ENCODE peak calls at places on chromosomes 16 and 17, in six cellular contexts. S is K562, A is body of pancreas, Z is fibroblast of lung, T is astrocyte, Q is right atrium auricular region. X is an unnamed sample. For H3K9me3, the result is how much of the 10 kb centered on the place peaks cover.

GRCh38 chr16:31460582-31461002 is 1.3 kb downstream of the ARMC5 start:
- DNase-seq in Z (peak), S (peak), T (peak), A (peak), Q (no peak), X (no peak)

GRCh38 chr16:28317040-28317880 is 24.9 kb downstream of the SBK1 start:
- DNase-seq in T (peak), Z (peak), Q (peak), S (peak), A (peak), X (peak)

GRCh38 chr16:50771366-50771765 is 29.5 kb downstream of the CYLD start:
- DNase-seq in A (no peak), S (no peak), Z (peak), Q (no peak), T (peak), X (no peak)

GRCh38 chr17:73297934-73298861 is 13.6 kb downstream of the CDC42EP4 start:
- DNase-seq in A (peak), T (no peak), Q (no peak), S (peak), Z (no peak), X (no peak)

GRCh38 chr16:20104563-20105183 is 31.0 kb upstream of the GPR139 start:
- DNase-seq in Q (no peak), Z (no peak), S (no peak), T (no peak), A (no peak), X (no peak)

GRCh38 chr17:74856113-74856512 is 3.6 kb downstream of the GRIN2C start:
- DNase-seq in Z (no peak), Q (no peak), S (no peak), A (no peak), T (no peak), X (no peak)

GRCh38 chr16:4505356-4506153 is 29.4 kb downstream of the HMOX2 start:
- DNase-seq in Q (no peak), T (no peak), S (no peak), Z (no peak), A (no peak), X (no peak)

GRCh38 chr17:72735602-72736001 is 356.9 kb downstream of the SLC39A11 start:
- DNase-seq in Q (no peak), T (no peak), A (no peak), S (no peak), Z (no peak), X (no peak)

GRCh38 chr16:81716478-81717210 is 62.4 kb upstream of the PLCG2 start:
- DNase-seq in S (no peak), A (no peak), Q (no peak), Z (no peak), T (no peak), X (no peak)

GRCh38 chr16:48959204-48959603 is 322.4 kb downstream of the CBLN1 start:
- DNase-seq in Z (peak), A (no peak), S (peak), T (no peak), Q (no peak), X (no peak)

GRCh38 chr17:77696720-77697460 is 261.6 kb upstream of the TNRC6C start:
- DNase-seq in S (no peak), T (no peak), A (no peak), Z (no peak), Q (no peak), X (no peak)
- H3K4me3 ChIP-seq in S (no peak), T (no peak), A (no peak), Z (no peak), Q (no peak), X (no peak)

GRCh38 chr16:35749253-35750141 is 2290.1 kb downstream of the TP53TG3F start:
- DNase-seq in Q (peak), A (no peak), S (no peak), Z (no peak), T (no peak), X (no peak)

GRCh38 chr16:35750157-35750689 is 2290.8 kb downstream of the TP53TG3F start:
- DNase-seq in Q (peak), T (no peak), A (no peak), S (no peak), Z (no peak), X (no peak)

GRCh38 chr16:35751191-35751941 is 2292.0 kb downstream of the TP53TG3F start:
- DNase-seq in T (no peak), S (no peak), Q (peak), Z (no peak), A (no peak), X (no peak)

GRCh38 chr16:35752012-35752772 is 2292.8 kb downstream of the TP53TG3F start:
- DNase-seq in Z (no peak), S (no peak), A (no peak), Q (peak), T (no peak), X (no peak)

DNA sequence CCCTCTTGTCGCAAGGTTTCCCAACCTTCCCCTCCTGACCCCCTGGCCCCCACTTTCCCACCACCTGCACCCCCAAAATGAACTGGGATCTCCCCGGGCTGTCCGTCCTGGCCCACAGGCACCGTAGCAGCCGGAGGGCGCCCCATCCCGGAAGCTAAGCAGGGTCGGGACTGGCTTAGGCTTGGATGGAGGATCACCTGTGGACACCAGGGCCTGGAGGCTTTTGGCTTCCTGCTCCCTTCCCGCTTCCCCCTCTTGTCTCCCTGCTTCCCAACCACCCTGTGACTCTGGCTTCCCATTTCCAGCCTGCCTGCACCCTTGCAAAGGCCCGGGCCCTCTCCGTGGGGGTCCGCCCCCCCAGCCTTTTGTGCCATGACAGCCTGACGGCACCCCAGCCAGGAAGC is 2291.3 kb downstream of the TP53TG3F start:
- DNase-seq in T (no peak), A (no peak), Z (no peak), S (no peak), Q (peak), X (no peak)
- H3K9me3 ChIP-seq in T (under half), A (under half), Z (under half), S (under half), Q (under half), X (under half)

GRCh38 chr17:78366109-78366848 is 6.4 kb upstream of the SOCS3 start:
- DNase-seq in Q (no peak), A (no peak), T (no peak), Z (no peak), S (no peak), X (no peak)
- H3K4me3 ChIP-seq in Q (no peak), A (no peak), T (no peak), Z (no peak), S (no peak), X (no peak)

GRCh38 chr16:83019963-83020362 is 393.2 kb downstream of the CDH13 start:
- DNase-seq in T (no peak), Z (no peak), A (no peak), S (no peak), Q (no peak), X (no peak)

GRCh38 chr16:83015871-83016270 is 389.1 kb downstream of the CDH13 start:
- DNase-seq in Z (no peak), T (no peak), Q (no peak), A (no peak), S (no peak), X (no peak)

GRCh38 chr16:83023640-83024039 is 396.9 kb downstream of the CDH13 start:
- DNase-seq in Q (no peak), A (no peak), S (no peak), Z (no peak), T (no peak), X (no peak)

GRCh38 chr16:83023011-83023410 is 396.2 kb downstream of the CDH13 start:
- DNase-seq in Q (no peak), S (no peak), A (no peak), Z (no peak), T (no peak), X (no peak)

GRCh38 chr16:83021049-83021448 is 394.3 kb downstream of the CDH13 start:
- DNase-seq in S (no peak), Q (no peak), T (no peak), Z (no peak), A (no peak), X (no peak)
- H3K9me3 ChIP-seq in S (under half), Q (under half), T (under half), Z (under half), A (under half), X (under half)

GRCh38 chr16:89426736-89427525 is 63.4 kb downstream of the ANKRD11 start:
- DNase-seq in A (no peak), Z (peak), T (peak), Q (no peak), S (no peak), X (no peak)

GRCh38 chr16:89431158-89431584 is 59.2 kb downstream of the ANKRD11 start:
- DNase-seq in Z (peak), A (peak), T (peak), S (no peak), Q (no peak), X (no peak)

GRCh38 chr16:89431616-89432015 is 58.7 kb downstream of the ANKRD11 start:
- DNase-seq in A (no peak), S (no peak), T (no peak), Z (no peak), Q (no peak), X (no peak)

GRCh38 chr16:89434490-89434889 is 55.9 kb downstream of the ANKRD11 start:
- DNase-seq in Z (no peak), T (no peak), A (no peak), S (no peak), Q (no peak), X (no peak)

DNA sequence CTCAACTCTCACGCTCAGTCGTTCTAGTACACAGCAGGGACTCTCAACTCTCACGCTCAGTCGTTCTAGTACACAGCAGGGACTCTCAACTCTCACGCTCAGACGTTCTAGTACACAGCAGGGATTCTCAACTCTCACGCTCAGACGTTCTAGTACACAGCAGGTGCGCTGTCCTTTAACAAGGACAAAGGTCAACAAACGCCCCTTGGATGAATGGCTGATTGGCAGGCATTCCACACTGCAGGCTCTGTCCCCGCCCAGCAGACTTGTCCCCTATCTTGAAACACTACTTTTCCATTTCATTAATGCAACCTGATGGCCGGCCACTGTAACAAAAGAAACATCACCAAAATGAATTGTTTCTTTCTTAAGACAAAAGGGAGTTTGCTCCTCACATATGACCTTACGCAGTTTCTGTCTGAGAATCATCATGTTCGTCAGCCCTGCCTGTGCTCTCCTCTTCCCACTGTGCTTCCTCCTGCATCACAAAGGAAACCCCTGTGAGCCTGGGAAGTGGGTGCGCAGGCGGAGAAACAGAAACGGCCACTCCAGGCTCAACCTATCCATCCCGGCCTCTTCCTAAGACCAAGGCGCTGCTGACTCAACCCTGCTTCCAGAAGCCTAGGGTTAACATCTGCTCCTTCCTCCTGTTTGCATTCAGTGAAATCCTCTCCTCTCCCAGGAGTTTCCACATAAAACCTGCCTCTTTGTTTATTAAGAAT is 59.8 kb downstream of the ANKRD11 start:
- DNase-seq in S (no peak), T (no peak), A (no peak), Q (no peak), Z (peak), X (no peak)
- H3K4me3 ChIP-seq in S (no peak), T (no peak), A (no peak), Q (no peak), Z (peak), X (no peak)

DNA sequence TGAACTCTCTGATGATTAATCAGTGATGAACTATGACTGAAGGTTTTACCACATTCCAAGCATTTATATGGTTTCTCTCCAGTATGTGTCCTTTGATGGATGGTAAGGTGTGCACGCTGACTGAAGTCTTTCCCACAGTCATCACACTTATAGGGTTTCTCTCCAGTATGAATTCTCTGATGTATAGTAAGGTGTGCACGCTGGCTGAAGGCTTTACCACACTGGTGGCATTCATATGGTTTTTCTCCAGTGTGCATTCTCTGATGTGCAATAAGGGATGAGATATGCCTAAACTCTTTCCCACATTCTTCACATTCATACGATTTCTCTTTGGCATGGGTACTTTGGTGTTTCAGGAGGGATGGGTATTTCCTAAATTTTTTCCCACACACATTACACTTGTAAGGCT is 16.4 kb downstream of the ZNF287 start:
- DNase-seq in S (no peak), T (no peak), A (no peak), Z (no peak), Q (no peak), X (no peak)
- H3K9me3 ChIP-seq in S (under half), T (half or more), A (under half), Z (under half), Q (half or more), X (half or more)

GRCh38 chr17:79801156-79802038 is 4.5 kb upstream of the CBX8 start:
- DNase-seq in A (peak), T (no peak), Z (peak), S (no peak), Q (no peak), X (no peak)

GRCh38 chr17:79799538-79800324 is 2.9 kb upstream of the CBX8 start:
- DNase-seq in S (no peak), T (no peak), A (no peak), Z (no peak), Q (no peak), X (no peak)

GRCh38 chr17:79802039-79802735 is 5.3 kb upstream of the CBX8 start:
- DNase-seq in S (no peak), Q (no peak), A (no peak), T (no peak), Z (no peak), X (no peak)

GRCh38 chr17:79799174-79799537 is 2.3 kb upstream of the CBX8 start:
- DNase-seq in Q (no peak), T (no peak), S (no peak), Z (no peak), A (no peak), X (no peak)

GRCh38 chr17:79800325-79801155 is 3.7 kb upstream of the CBX8 start:
- DNase-seq in T (peak), Z (peak), Q (no peak), A (peak), S (no peak), X (no peak)
- H3K4me3 ChIP-seq in T (no peak), Z (no peak), Q (peak), A (no peak), S (no peak), X (no peak)

DNA sequence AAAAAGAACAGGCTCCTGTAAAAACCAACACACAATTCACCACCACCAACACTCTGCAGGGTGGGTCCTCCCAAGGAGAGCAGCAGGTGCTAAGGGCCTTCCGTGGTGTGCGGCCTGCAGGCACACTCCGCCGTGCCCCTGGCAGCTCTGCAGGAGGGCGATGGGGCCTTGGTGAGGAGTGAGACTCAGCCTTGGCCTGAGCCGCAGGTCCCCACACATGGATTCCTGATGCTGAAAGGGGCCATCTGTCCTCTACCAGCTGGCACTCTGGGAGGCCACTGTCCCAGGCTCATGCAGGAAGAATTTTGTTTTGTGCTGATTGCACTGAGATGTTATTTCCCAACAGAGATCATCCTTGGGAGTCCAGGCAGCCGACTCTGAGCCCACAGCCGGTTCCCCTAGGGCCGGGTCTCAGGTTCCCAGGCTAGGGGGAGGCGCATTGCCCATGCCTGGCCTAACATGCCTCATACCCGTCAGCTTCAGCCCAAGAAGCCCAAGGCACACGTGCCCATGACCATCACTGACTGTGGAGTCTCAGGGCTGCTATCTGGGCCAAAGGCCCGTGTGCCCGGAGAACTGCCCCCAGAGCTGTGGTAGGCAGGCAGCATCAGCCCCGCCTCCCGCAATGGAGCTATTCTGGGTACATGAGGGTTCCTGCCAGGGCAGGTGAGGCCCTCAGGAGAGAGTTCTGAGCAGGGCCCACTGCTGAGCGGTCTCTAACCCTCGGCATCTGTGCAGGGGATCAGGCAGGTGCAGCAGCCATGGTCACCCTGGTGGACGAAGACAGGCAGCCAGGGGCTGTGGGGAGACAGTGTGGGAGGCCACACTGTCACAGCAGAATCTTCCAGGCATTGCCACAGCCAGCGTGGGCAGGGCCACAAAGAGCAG is 97.9 kb upstream of the ZNF469 start:
- DNase-seq in S (no peak), Z (no peak), Q (no peak), T (no peak), A (no peak), X (no peak)
- H3K9me3 ChIP-seq in S (under half), Z (under half), Q (under half), T (under half), A (under half), X (under half)